ENCODE peak calls at places on chromosomes 2 and 18, in eight cellular contexts. One of them, this sample, is unnamed. For H3K36me3 and H3K4me1, the result is how much of the 10 kb centered on the place peaks cover.

GRCh38 chr18:28189400-28190239 is 12.7 kb upstream of the CDH2 start:
- DNase-seq in CD8-positive, alpha-beta memory T cell: no peak
- DNase-seq in right atrium auricular region: no peak
- DNase-seq in endodermal cell: peak
- DNase-seq in transverse colon: no peak
- DNase-seq in prostate gland: peak
- DNase-seq in fibroblast of lung: peak
- DNase-seq in MM.1S: peak
- DNase-seq in this sample: no peak

GRCh38 chr2:29000954-29001353 is 19.9 kb downstream of the TOGARAM2 start:
- DNase-seq in CD8-positive, alpha-beta memory T cell: peak
- DNase-seq in right atrium auricular region: no peak
- DNase-seq in endodermal cell: no peak
- DNase-seq in transverse colon: no peak
- DNase-seq in prostate gland: no peak
- DNase-seq in fibroblast of lung: no peak
- DNase-seq in MM.1S: no peak
- DNase-seq in this sample: no peak

GRCh38 chr2:119104414-119104813 is 54.1 kb downstream of the C1QL2 start:
- DNase-seq in CD8-positive, alpha-beta memory T cell: no peak
- DNase-seq in right atrium auricular region: no peak
- DNase-seq in endodermal cell: peak
- DNase-seq in transverse colon: no peak
- DNase-seq in prostate gland: no peak
- DNase-seq in fibroblast of lung: no peak
- DNase-seq in MM.1S: no peak
- DNase-seq in this sample: no peak

GRCh38 chr2:178277741-178278197 is 83.5 kb downstream of the OSBPL6 start:
- DNase-seq in CD8-positive, alpha-beta memory T cell: no peak
- DNase-seq in right atrium auricular region: no peak
- DNase-seq in endodermal cell: no peak
- DNase-seq in transverse colon: no peak
- DNase-seq in prostate gland: no peak
- DNase-seq in fibroblast of lung: peak
- DNase-seq in MM.1S: no peak
- DNase-seq in this sample: no peak

GRCh38 chr18:9437049-9437448 is 38.3 kb upstream of the RALBP1 start:
- DNase-seq in CD8-positive, alpha-beta memory T cell: no peak
- DNase-seq in right atrium auricular region: no peak
- DNase-seq in endodermal cell: no peak
- DNase-seq in transverse colon: no peak
- DNase-seq in prostate gland: no peak
- DNase-seq in fibroblast of lung: peak
- DNase-seq in MM.1S: no peak
- DNase-seq in this sample: no peak

GRCh38 chr2:29601872-29602271 is 319.5 kb downstream of the ALK start:
- DNase-seq in CD8-positive, alpha-beta memory T cell: no peak
- DNase-seq in right atrium auricular region: no peak
- DNase-seq in endodermal cell: no peak
- DNase-seq in transverse colon: no peak
- DNase-seq in prostate gland: no peak
- DNase-seq in fibroblast of lung: peak
- DNase-seq in MM.1S: no peak
- DNase-seq in this sample: no peak

GRCh38 chr2:232117413-232117812 is 155.9 kb downstream of the DIS3L2 start:
- DNase-seq in CD8-positive, alpha-beta memory T cell: no peak
- DNase-seq in right atrium auricular region: no peak
- DNase-seq in endodermal cell: peak
- DNase-seq in transverse colon: no peak
- DNase-seq in prostate gland: no peak
- DNase-seq in fibroblast of lung: no peak
- DNase-seq in MM.1S: no peak
- DNase-seq in this sample: no peak

GRCh38 chr2:166516712-166517303 is 22.8 kb upstream of the SCN7A start:
- DNase-seq in CD8-positive, alpha-beta memory T cell: no peak
- DNase-seq in right atrium auricular region: no peak
- DNase-seq in endodermal cell: peak
- DNase-seq in transverse colon: peak
- DNase-seq in prostate gland: no peak
- DNase-seq in fibroblast of lung: peak
- DNase-seq in MM.1S: peak
- DNase-seq in this sample: no peak

GRCh38 chr2:131014141-131014540 is 79.1 kb downstream of the FAM168B start:
- DNase-seq in CD8-positive, alpha-beta memory T cell: no peak
- DNase-seq in right atrium auricular region: no peak
- DNase-seq in endodermal cell: no peak
- DNase-seq in transverse colon: no peak
- DNase-seq in prostate gland: no peak
- DNase-seq in fibroblast of lung: no peak
- DNase-seq in MM.1S: no peak
- DNase-seq in this sample: no peak

GRCh38 chr2:240746671-240747070 is 55.0 kb downstream of the AQP12A start:
- DNase-seq in CD8-positive, alpha-beta memory T cell: no peak
- DNase-seq in right atrium auricular region: no peak
- DNase-seq in endodermal cell: no peak
- DNase-seq in transverse colon: no peak
- DNase-seq in prostate gland: no peak
- DNase-seq in fibroblast of lung: no peak
- DNase-seq in MM.1S: no peak
- DNase-seq in this sample: no peak
- H3K36me3 ChIP-seq in CD8-positive, alpha-beta memory T cell: under half
- H3K36me3 ChIP-seq in right atrium auricular region: under half
- H3K36me3 ChIP-seq in endodermal cell: under half
- H3K36me3 ChIP-seq in transverse colon: under half
- H3K36me3 ChIP-seq in prostate gland: under half
- H3K36me3 ChIP-seq in fibroblast of lung: under half
- H3K36me3 ChIP-seq in MM.1S: under half
- H3K36me3 ChIP-seq in this sample: under half

GRCh38 chr2:128771401-128771800 is 452.7 kb upstream of the HS6ST1 start:
- DNase-seq in CD8-positive, alpha-beta memory T cell: no peak
- DNase-seq in right atrium auricular region: peak
- DNase-seq in endodermal cell: no peak
- DNase-seq in transverse colon: no peak
- DNase-seq in prostate gland: no peak
- DNase-seq in fibroblast of lung: no peak
- DNase-seq in MM.1S: no peak
- DNase-seq in this sample: no peak
- H3K4me1 ChIP-seq in CD8-positive, alpha-beta memory T cell: under half
- H3K4me1 ChIP-seq in right atrium auricular region: under half
- H3K4me1 ChIP-seq in endodermal cell: under half
- H3K4me1 ChIP-seq in transverse colon: under half
- H3K4me1 ChIP-seq in prostate gland: under half
- H3K4me1 ChIP-seq in fibroblast of lung: under half
- H3K4me1 ChIP-seq in MM.1S: under half
- H3K4me1 ChIP-seq in this sample: under half

GRCh38 chr2:46002507-46002883 is 294.7 kb upstream of the EPAS1 start:
- DNase-seq in CD8-positive, alpha-beta memory T cell: no peak
- DNase-seq in right atrium auricular region: no peak
- DNase-seq in endodermal cell: no peak
- DNase-seq in transverse colon: no peak
- DNase-seq in prostate gland: no peak
- DNase-seq in fibroblast of lung: peak
- DNase-seq in MM.1S: no peak
- DNase-seq in this sample: no peak
- H3K27ac ChIP-seq in CD8-positive, alpha-beta memory T cell: no peak
- H3K27ac ChIP-seq in right atrium auricular region: peak
- H3K27ac ChIP-seq in endodermal cell: no peak
- H3K27ac ChIP-seq in transverse colon: peak
- H3K27ac ChIP-seq in prostate gland: no peak
- H3K27ac ChIP-seq in fibroblast of lung: peak
- H3K27ac ChIP-seq in MM.1S: no peak
- H3K27ac ChIP-seq in this sample: no peak

DNA sequence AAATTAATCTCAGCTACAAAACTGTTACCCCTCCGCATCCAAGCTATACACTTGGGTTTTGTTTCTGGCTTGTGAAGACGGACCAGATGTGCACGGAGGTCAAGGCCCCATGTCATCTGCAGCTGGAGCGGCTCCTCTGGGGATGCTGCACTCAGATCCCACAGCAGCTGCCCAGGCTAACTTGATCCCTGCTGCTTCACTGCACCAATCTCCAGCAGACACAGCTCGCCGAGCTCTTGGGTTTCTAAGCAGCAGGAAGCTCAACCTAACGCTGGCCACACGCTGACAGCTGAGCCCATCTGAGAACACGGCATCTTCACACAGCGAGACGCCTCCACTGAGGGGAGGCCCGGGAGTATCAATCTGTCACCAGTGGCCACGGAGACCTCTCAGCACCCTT is 67.4 kb downstream of the EMILIN2 start:
- DNase-seq in CD8-positive, alpha-beta memory T cell: no peak
- DNase-seq in right atrium auricular region: peak
- DNase-seq in endodermal cell: peak
- DNase-seq in transverse colon: no peak
- DNase-seq in prostate gland: no peak
- DNase-seq in fibroblast of lung: no peak
- DNase-seq in MM.1S: no peak
- DNase-seq in this sample: no peak
- H3K36me3 ChIP-seq in CD8-positive, alpha-beta memory T cell: under half
- H3K36me3 ChIP-seq in right atrium auricular region: under half
- H3K36me3 ChIP-seq in endodermal cell: half or more
- H3K36me3 ChIP-seq in transverse colon: under half
- H3K36me3 ChIP-seq in prostate gland: under half
- H3K36me3 ChIP-seq in fibroblast of lung: under half
- H3K36me3 ChIP-seq in MM.1S: under half
- H3K36me3 ChIP-seq in this sample: under half

DNA sequence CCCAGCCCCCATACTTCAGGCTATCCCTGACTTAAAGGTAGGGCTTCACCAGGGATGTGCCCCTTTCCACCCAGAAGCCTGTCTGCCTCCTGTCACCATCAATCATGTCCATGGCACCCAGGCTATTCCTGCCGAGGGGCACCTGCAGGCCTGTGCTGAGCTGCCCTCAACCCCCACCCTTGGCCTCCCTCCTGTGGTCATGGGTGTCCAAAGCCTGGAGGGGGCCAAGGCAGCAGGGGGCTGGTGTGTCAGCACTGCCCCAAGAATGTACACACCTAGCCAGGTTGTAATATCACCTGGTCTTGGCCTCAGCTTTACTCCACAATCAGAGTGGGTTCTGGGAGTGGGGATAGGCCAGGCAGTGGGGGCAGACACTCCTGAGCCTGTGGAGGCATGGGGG is 69.3 kb downstream of the SUCLG1 start:
- DNase-seq in CD8-positive, alpha-beta memory T cell: no peak
- DNase-seq in right atrium auricular region: no peak
- DNase-seq in endodermal cell: no peak
- DNase-seq in transverse colon: no peak
- DNase-seq in prostate gland: no peak
- DNase-seq in fibroblast of lung: no peak
- DNase-seq in MM.1S: no peak
- DNase-seq in this sample: no peak
- H3K4me1 ChIP-seq in CD8-positive, alpha-beta memory T cell: under half
- H3K4me1 ChIP-seq in right atrium auricular region: under half
- H3K4me1 ChIP-seq in endodermal cell: under half
- H3K4me1 ChIP-seq in transverse colon: under half
- H3K4me1 ChIP-seq in prostate gland: under half
- H3K4me1 ChIP-seq in fibroblast of lung: under half
- H3K4me1 ChIP-seq in MM.1S: under half
- H3K4me1 ChIP-seq in this sample: under half

GRCh38 chr2:220276736-220277444 is 649.5 kb downstream of the SLC4A3 start:
- DNase-seq in CD8-positive, alpha-beta memory T cell: no peak
- DNase-seq in right atrium auricular region: no peak
- DNase-seq in endodermal cell: no peak
- DNase-seq in transverse colon: no peak
- DNase-seq in prostate gland: no peak
- DNase-seq in fibroblast of lung: peak
- DNase-seq in MM.1S: no peak
- DNase-seq in this sample: no peak
- H3K27ac ChIP-seq in CD8-positive, alpha-beta memory T cell: no peak
- H3K27ac ChIP-seq in right atrium auricular region: no peak
- H3K27ac ChIP-seq in endodermal cell: no peak
- H3K27ac ChIP-seq in transverse colon: no peak
- H3K27ac ChIP-seq in prostate gland: no peak
- H3K27ac ChIP-seq in fibroblast of lung: peak
- H3K27ac ChIP-seq in MM.1S: no peak
- H3K27ac ChIP-seq in this sample: no peak

GRCh38 chr2:74887961-74888670 is 54.2 kb downstream of the HK2 start:
- DNase-seq in CD8-positive, alpha-beta memory T cell: no peak
- DNase-seq in right atrium auricular region: no peak
- DNase-seq in endodermal cell: peak
- DNase-seq in transverse colon: no peak
- DNase-seq in prostate gland: no peak
- DNase-seq in fibroblast of lung: peak
- DNase-seq in MM.1S: no peak
- DNase-seq in this sample: no peak
- H3K36me3 ChIP-seq in CD8-positive, alpha-beta memory T cell: under half
- H3K36me3 ChIP-seq in right atrium auricular region: under half
- H3K36me3 ChIP-seq in endodermal cell: half or more
- H3K36me3 ChIP-seq in transverse colon: under half
- H3K36me3 ChIP-seq in prostate gland: under half
- H3K36me3 ChIP-seq in fibroblast of lung: under half
- H3K36me3 ChIP-seq in MM.1S: under half
- H3K36me3 ChIP-seq in this sample: under half

GRCh38 chr18:23882616-23883276 is 131.8 kb upstream of the TTC39C start:
- DNase-seq in CD8-positive, alpha-beta memory T cell: no peak
- DNase-seq in right atrium auricular region: no peak
- DNase-seq in endodermal cell: no peak
- DNase-seq in transverse colon: no peak
- DNase-seq in prostate gland: no peak
- DNase-seq in fibroblast of lung: no peak
- DNase-seq in MM.1S: no peak
- DNase-seq in this sample: no peak
- H3K4me1 ChIP-seq in CD8-positive, alpha-beta memory T cell: under half
- H3K4me1 ChIP-seq in right atrium auricular region: under half
- H3K4me1 ChIP-seq in endodermal cell: under half
- H3K4me1 ChIP-seq in transverse colon: under half
- H3K4me1 ChIP-seq in prostate gland: under half
- H3K4me1 ChIP-seq in fibroblast of lung: under half
- H3K4me1 ChIP-seq in MM.1S: under half
- H3K4me1 ChIP-seq in this sample: under half

GRCh38 chr18:60122339-60122738 is 222.5 kb downstream of the PMAIP1 start:
- DNase-seq in CD8-positive, alpha-beta memory T cell: no peak
- DNase-seq in right atrium auricular region: no peak
- DNase-seq in endodermal cell: no peak
- DNase-seq in transverse colon: no peak
- DNase-seq in prostate gland: no peak
- DNase-seq in fibroblast of lung: no peak
- DNase-seq in MM.1S: no peak
- DNase-seq in this sample: no peak
- H3K27ac ChIP-seq in CD8-positive, alpha-beta memory T cell: no peak
- H3K27ac ChIP-seq in right atrium auricular region: no peak
- H3K27ac ChIP-seq in endodermal cell: no peak
- H3K27ac ChIP-seq in transverse colon: no peak
- H3K27ac ChIP-seq in prostate gland: no peak
- H3K27ac ChIP-seq in fibroblast of lung: no peak
- H3K27ac ChIP-seq in MM.1S: no peak
- H3K27ac ChIP-seq in this sample: no peak